ENCODE peak calls at places on chromosomes 1 and 21, in five cellular contexts. One of them, this sample, is unnamed. For H3K36me3, the result is how much of the 10 kb centered on the place peaks cover.

GRCh38 chr1:89842547-89843278 is 21.9 kb downstream of the LRRC8D start:
- DNase-seq in mucosa of descending colon: no peak
- DNase-seq in GM06990: no peak
- DNase-seq in astrocyte: peak
- DNase-seq in keratinocyte: no peak
- DNase-seq in this sample: no peak

GRCh38 chr1:97451944-97452343 is 468.9 kb downstream of the DPYD start:
- DNase-seq in mucosa of descending colon: no peak
- DNase-seq in GM06990: no peak
- DNase-seq in astrocyte: no peak
- DNase-seq in keratinocyte: no peak
- DNase-seq in this sample: no peak

GRCh38 chr1:214452152-214452806 is 99.1 kb downstream of the PTPN14 start:
- DNase-seq in mucosa of descending colon: no peak
- DNase-seq in GM06990: no peak
- DNase-seq in astrocyte: no peak
- DNase-seq in keratinocyte: no peak
- DNase-seq in this sample: no peak

GRCh38 chr1:167333114-167333513 is 112.4 kb downstream of the POU2F1 start:
- DNase-seq in mucosa of descending colon: no peak
- DNase-seq in GM06990: peak
- DNase-seq in astrocyte: no peak
- DNase-seq in keratinocyte: no peak
- DNase-seq in this sample: no peak

GRCh38 chr1:46136711-46137110 is 4.3 kb upstream of the PIK3R3 start:
- DNase-seq in mucosa of descending colon: no peak
- DNase-seq in GM06990: no peak
- DNase-seq in astrocyte: no peak
- DNase-seq in keratinocyte: no peak
- DNase-seq in this sample: no peak

GRCh38 chr1:99180343-99180808 is 83.9 kb upstream of the PLPPR4 start:
- DNase-seq in mucosa of descending colon: peak
- DNase-seq in GM06990: peak
- DNase-seq in astrocyte: peak
- DNase-seq in keratinocyte: no peak
- DNase-seq in this sample: peak

GRCh38 chr1:59046730-59047157 is 250.2 kb upstream of the FGGY start:
- DNase-seq in mucosa of descending colon: no peak
- DNase-seq in GM06990: peak
- DNase-seq in astrocyte: no peak
- DNase-seq in keratinocyte: no peak
- DNase-seq in this sample: no peak

GRCh38 chr1:3016641-3017439 is 4.4 kb upstream of the ACTRT2 start:
- DNase-seq in mucosa of descending colon: peak
- DNase-seq in GM06990: no peak
- DNase-seq in astrocyte: no peak
- DNase-seq in keratinocyte: no peak
- DNase-seq in this sample: no peak

GRCh38 chr1:70459502-70460225 is 48.6 kb downstream of the CTH start:
- DNase-seq in mucosa of descending colon: no peak
- DNase-seq in GM06990: no peak
- DNase-seq in astrocyte: peak
- DNase-seq in keratinocyte: peak
- DNase-seq in this sample: no peak

GRCh38 chr1:109060707-109061106 is 15.1 kb downstream of the TAF13 start:
- DNase-seq in mucosa of descending colon: no peak
- DNase-seq in GM06990: no peak
- DNase-seq in astrocyte: no peak
- DNase-seq in keratinocyte: no peak
- DNase-seq in this sample: no peak

GRCh38 chr1:109067883-109068282 is 7.9 kb downstream of the TAF13 start:
- DNase-seq in mucosa of descending colon: no peak
- DNase-seq in GM06990: no peak
- DNase-seq in astrocyte: no peak
- DNase-seq in keratinocyte: no peak
- DNase-seq in this sample: no peak

GRCh38 chr1:109061183-109061582 is 14.6 kb downstream of the TAF13 start:
- DNase-seq in mucosa of descending colon: no peak
- DNase-seq in GM06990: no peak
- DNase-seq in astrocyte: no peak
- DNase-seq in keratinocyte: no peak
- DNase-seq in this sample: no peak

DNA sequence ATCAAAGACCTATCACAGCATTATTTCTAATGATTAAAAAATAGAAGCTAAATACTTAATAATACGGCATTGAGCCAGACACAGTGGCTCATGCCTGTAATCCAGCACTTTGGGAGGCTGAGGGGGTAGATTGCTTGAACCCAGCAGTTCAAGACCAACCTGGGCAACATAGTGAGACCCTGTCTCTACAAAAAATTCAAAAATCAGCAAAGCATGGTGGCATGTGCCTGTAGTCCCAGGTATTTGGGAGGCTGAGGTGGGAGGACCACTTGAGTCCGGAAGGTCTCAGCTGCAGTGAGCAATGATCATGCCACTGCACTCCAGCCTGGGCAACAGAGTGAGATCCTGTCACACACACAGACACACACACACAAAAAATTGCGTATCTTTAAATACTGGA is 10.7 kb downstream of the TAF13 start:
- DNase-seq in mucosa of descending colon: no peak
- DNase-seq in GM06990: no peak
- DNase-seq in astrocyte: no peak
- DNase-seq in keratinocyte: no peak
- DNase-seq in this sample: no peak
- H3K36me3 ChIP-seq in mucosa of descending colon: under half
- H3K36me3 ChIP-seq in GM06990: under half
- H3K36me3 ChIP-seq in astrocyte: under half
- H3K36me3 ChIP-seq in keratinocyte: under half
- H3K36me3 ChIP-seq in this sample: under half

GRCh38 chr1:161038523-161039153 is at the start of gene TSTD1:
- DNase-seq in mucosa of descending colon: peak
- DNase-seq in GM06990: peak
- DNase-seq in astrocyte: no peak
- DNase-seq in keratinocyte: no peak
- DNase-seq in this sample: no peak
- TF ChIP-seq CTCF in mucosa of descending colon: no peak
- TF ChIP-seq CTCF in GM06990: no peak
- TF ChIP-seq CTCF in astrocyte: no peak
- TF ChIP-seq CTCF in keratinocyte: no peak
- TF ChIP-seq CTCF in this sample: no peak

GRCh38 chr1:236282719-236283118 is 961 bp upstream of the ERO1B start:
- DNase-seq in mucosa of descending colon: no peak
- DNase-seq in GM06990: no peak
- DNase-seq in astrocyte: no peak
- DNase-seq in keratinocyte: no peak
- DNase-seq in this sample: no peak

GRCh38 chr1:236282159-236282716 is 480 bp upstream of the ERO1B start:
- DNase-seq in mucosa of descending colon: no peak
- DNase-seq in GM06990: no peak
- DNase-seq in astrocyte: no peak
- DNase-seq in keratinocyte: no peak
- DNase-seq in this sample: no peak

GRCh38 chr1:236287356-236287755 is 5.6 kb upstream of the ERO1B start:
- DNase-seq in mucosa of descending colon: no peak
- DNase-seq in GM06990: no peak
- DNase-seq in astrocyte: no peak
- DNase-seq in keratinocyte: no peak
- DNase-seq in this sample: no peak

GRCh38 chr1:236281286-236282158 is at the start of gene ERO1B:
- DNase-seq in mucosa of descending colon: peak
- DNase-seq in GM06990: peak
- DNase-seq in astrocyte: peak
- DNase-seq in keratinocyte: peak
- DNase-seq in this sample: peak

GRCh38 chr1:236284291-236284711 is 2.5 kb upstream of the ERO1B start:
- DNase-seq in mucosa of descending colon: no peak
- DNase-seq in GM06990: peak
- DNase-seq in astrocyte: no peak
- DNase-seq in keratinocyte: no peak
- DNase-seq in this sample: no peak
- H3K4me3 ChIP-seq in mucosa of descending colon: no peak
- H3K4me3 ChIP-seq in GM06990: no peak
- H3K4me3 ChIP-seq in astrocyte: no peak
- H3K4me3 ChIP-seq in keratinocyte: no peak
- H3K4me3 ChIP-seq in this sample: no peak

GRCh38 chr1:200850554-200850953 is 22.2 kb upstream of the GPR25 start:
- DNase-seq in mucosa of descending colon: no peak
- DNase-seq in GM06990: no peak
- DNase-seq in astrocyte: no peak
- DNase-seq in keratinocyte: no peak
- DNase-seq in this sample: no peak

GRCh38 chr1:200849430-200849829 is 23.4 kb upstream of the GPR25 start:
- DNase-seq in mucosa of descending colon: no peak
- DNase-seq in GM06990: no peak
- DNase-seq in astrocyte: no peak
- DNase-seq in keratinocyte: no peak
- DNase-seq in this sample: no peak

GRCh38 chr1:200846421-200846820 is 26.4 kb upstream of the GPR25 start:
- DNase-seq in mucosa of descending colon: no peak
- DNase-seq in GM06990: no peak
- DNase-seq in astrocyte: no peak
- DNase-seq in keratinocyte: no peak
- DNase-seq in this sample: no peak
- H3K36me3 ChIP-seq in mucosa of descending colon: under half
- H3K36me3 ChIP-seq in GM06990: under half
- H3K36me3 ChIP-seq in astrocyte: under half
- H3K36me3 ChIP-seq in keratinocyte: under half
- H3K36me3 ChIP-seq in this sample: under half

DNA sequence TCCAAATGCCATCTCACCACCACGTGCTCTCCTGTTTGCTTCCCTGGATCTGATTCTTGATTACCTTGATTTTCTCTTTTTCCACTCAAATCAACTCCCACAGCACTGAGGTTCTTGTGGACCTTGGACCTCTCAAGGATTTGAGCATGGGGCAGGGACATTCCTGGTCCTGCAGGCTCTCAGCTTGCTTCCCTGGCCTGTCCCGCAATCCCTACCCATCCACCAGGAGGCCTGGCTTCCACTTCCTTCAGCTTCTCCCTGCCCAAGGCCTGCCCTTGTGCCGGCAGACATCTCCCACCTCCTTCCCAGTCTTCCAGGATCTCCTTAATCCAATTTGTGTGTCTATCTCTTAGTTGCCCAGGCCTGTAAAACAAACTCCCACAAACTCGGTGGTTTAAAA is 21.6 kb downstream of the PLA2G2A start:
- DNase-seq in mucosa of descending colon: no peak
- DNase-seq in GM06990: no peak
- DNase-seq in astrocyte: no peak
- DNase-seq in keratinocyte: no peak
- DNase-seq in this sample: no peak
- TF ChIP-seq CTCF in mucosa of descending colon: no peak
- TF ChIP-seq CTCF in GM06990: no peak
- TF ChIP-seq CTCF in astrocyte: no peak
- TF ChIP-seq CTCF in keratinocyte: peak
- TF ChIP-seq CTCF in this sample: no peak

GRCh38 chr21:43760391-43760958 is 15.6 kb downstream of the CSTB start:
- DNase-seq in mucosa of descending colon: no peak
- DNase-seq in GM06990: no peak
- DNase-seq in astrocyte: no peak
- DNase-seq in keratinocyte: no peak
- DNase-seq in this sample: no peak

GRCh38 chr21:43763901-43764523 is 12.1 kb downstream of the CSTB start:
- DNase-seq in mucosa of descending colon: no peak
- DNase-seq in GM06990: no peak
- DNase-seq in astrocyte: no peak
- DNase-seq in keratinocyte: no peak
- DNase-seq in this sample: no peak

GRCh38 chr21:43761886-43762285 is 14.2 kb downstream of the CSTB start:
- DNase-seq in mucosa of descending colon: no peak
- DNase-seq in GM06990: no peak
- DNase-seq in astrocyte: no peak
- DNase-seq in keratinocyte: no peak
- DNase-seq in this sample: no peak

GRCh38 chr21:43764576-43765495 is 11.3 kb downstream of the CSTB start:
- DNase-seq in mucosa of descending colon: no peak
- DNase-seq in GM06990: no peak
- DNase-seq in astrocyte: no peak
- DNase-seq in keratinocyte: no peak
- DNase-seq in this sample: no peak

GRCh38 chr21:43762303-43763128 is 13.6 kb downstream of the CSTB start:
- DNase-seq in mucosa of descending colon: no peak
- DNase-seq in GM06990: no peak
- DNase-seq in astrocyte: no peak
- DNase-seq in keratinocyte: peak
- DNase-seq in this sample: no peak
- H3K4me3 ChIP-seq in mucosa of descending colon: no peak
- H3K4me3 ChIP-seq in GM06990: no peak
- H3K4me3 ChIP-seq in astrocyte: no peak
- H3K4me3 ChIP-seq in keratinocyte: no peak
- H3K4me3 ChIP-seq in this sample: no peak